ENCODE peak calls at places on chromosome 11, in seven cellular contexts. C is HAP-1, J is neuronal stem cell, E is foreskin fibroblast, W is RCC 7860, T is omental fat pad, M is psoas muscle. Y is an unnamed sample.

GRCh38 chr11:73334244-73335203 is 26.4 kb downstream of the ARHGEF17 start:
- DNase-seq in C (no peak), J (no peak), E (peak), W (peak), T (peak), M (peak), Y (no peak)

GRCh38 chr11:132140056-132140455 is 769.6 kb downstream of the NTM start:
- DNase-seq in C (no peak), J (no peak), E (no peak), W (no peak), T (no peak), M (no peak), Y (no peak)

GRCh38 chr11:94876645-94877445 is 96.5 kb downstream of the CWC15 start:
- DNase-seq in C (no peak), J (no peak), E (peak), W (peak), T (peak), M (peak), Y (no peak)

GRCh38 chr11:65615950-65616574 is 486 bp downstream of the PCNX3 start:
- DNase-seq in C (no peak), J (no peak), E (no peak), W (peak), T (no peak), M (no peak), Y (no peak)

GRCh38 chr11:2800655-2801531 is 84.7 kb downstream of the CDKN1C start:
- DNase-seq in C (no peak), J (no peak), E (no peak), W (no peak), T (no peak), M (peak), Y (no peak)

GRCh38 chr11:60764879-60765278 is 8.2 kb downstream of the MS4A15 start:
- DNase-seq in C (no peak), J (no peak), E (no peak), W (no peak), T (no peak), M (no peak), Y (peak)

GRCh38 chr11:58316142-58316541 is 42.7 kb downstream of the OR5B17 start:
- DNase-seq in C (no peak), J (no peak), E (peak), W (peak), T (no peak), M (no peak), Y (no peak)

GRCh38 chr11:66116576-66117361 is 46.7 kb downstream of the PACS1 start:
- DNase-seq in C (no peak), J (no peak), E (no peak), W (no peak), T (no peak), M (no peak), Y (no peak)

GRCh38 chr11:3043315-3043871 is 13.8 kb downstream of the CARS1 start:
- DNase-seq in C (no peak), J (no peak), E (peak), W (no peak), T (no peak), M (peak), Y (no peak)

GRCh38 chr11:1272531-1272930 is 36.9 kb downstream of the TOLLIP start:
- DNase-seq in C (no peak), J (no peak), E (no peak), W (no peak), T (no peak), M (peak), Y (no peak)

GRCh38 chr11:122180435-122180834 is 64.4 kb upstream of the BLID start:
- DNase-seq in C (no peak), J (no peak), E (peak), W (peak), T (no peak), M (no peak), Y (no peak)

GRCh38 chr11:122046846-122047245 is 69.2 kb downstream of the BLID start:
- DNase-seq in C (no peak), J (no peak), E (no peak), W (no peak), T (no peak), M (no peak), Y (no peak)

GRCh38 chr11:124839051-124839971 is 25.9 kb upstream of the ROBO3 start:
- DNase-seq in C (no peak), J (no peak), E (no peak), W (no peak), T (no peak), M (peak), Y (no peak)

GRCh38 chr11:86592659-86593451 is 79.6 kb downstream of the ME3 start:
- DNase-seq in C (peak), J (no peak), E (peak), W (peak), T (peak), M (no peak), Y (peak)

GRCh38 chr11:12540075-12540685 is 134.0 kb upstream of the TEAD1 start:
- DNase-seq in C (no peak), J (no peak), E (peak), W (peak), T (no peak), M (no peak), Y (no peak)

Y was measured in GM12864.